ENCODE peak calls at places on chromosomes 12 and 14, in four cellular contexts. One of them, this sample, is unnamed.

GRCh38 chr14:74062809-74063150 is 21.5 kb downstream of the ALDH6A1 start:
- DNase-seq in left ventricle myocardium superior: no peak
- DNase-seq in AML-193: no peak
- DNase-seq in renal cortical epithelial cell: no peak
- DNase-seq in this sample: no peak

GRCh38 chr14:40413146-40413545 is 980.9 kb upstream of the FBXO33 start:
- DNase-seq in AML-193: no peak
- DNase-seq in renal cortical epithelial cell: no peak
- DNase-seq in left ventricle myocardium superior: no peak
- DNase-seq in this sample: no peak

GRCh38 chr12:75505706-75506312 is 5.6 kb downstream of the KRR1 start:
- DNase-seq in renal cortical epithelial cell: peak
- DNase-seq in AML-193: peak
- DNase-seq in left ventricle myocardium superior: no peak
- DNase-seq in this sample: peak

GRCh38 chr12:108640802-108641445 is 7.2 kb upstream of the SELPLG start:
- DNase-seq in left ventricle myocardium superior: peak
- DNase-seq in renal cortical epithelial cell: no peak
- DNase-seq in AML-193: no peak
- DNase-seq in this sample: no peak

GRCh38 chr12:45828402-45828801 is 98.9 kb downstream of the ARID2 start:
- DNase-seq in AML-193: no peak
- DNase-seq in left ventricle myocardium superior: no peak
- DNase-seq in renal cortical epithelial cell: no peak
- DNase-seq in this sample: peak

GRCh38 chr14:23513005-23513412 is 38.6 kb downstream of the ZFHX2 start:
- DNase-seq in AML-193: no peak
- DNase-seq in renal cortical epithelial cell: no peak
- DNase-seq in left ventricle myocardium superior: peak
- DNase-seq in this sample: no peak

GRCh38 chr12:87280893-87281292 is 748.3 kb downstream of the C12orf50 start:
- DNase-seq in AML-193: no peak
- DNase-seq in renal cortical epithelial cell: no peak
- DNase-seq in left ventricle myocardium superior: no peak
- DNase-seq in this sample: no peak

GRCh38 chr12:15777355-15778012 is 11.7 kb downstream of the EPS8 start:
- DNase-seq in AML-193: no peak
- DNase-seq in left ventricle myocardium superior: no peak
- DNase-seq in renal cortical epithelial cell: no peak
- DNase-seq in this sample: no peak

GRCh38 chr12:119781804-119782203 is 95.3 kb downstream of the CIT start:
- DNase-seq in left ventricle myocardium superior: no peak
- DNase-seq in AML-193: no peak
- DNase-seq in renal cortical epithelial cell: no peak
- DNase-seq in this sample: no peak

GRCh38 chr12:21884942-21885341 is 56.3 kb downstream of the ABCC9 start:
- DNase-seq in AML-193: no peak
- DNase-seq in left ventricle myocardium superior: no peak
- DNase-seq in renal cortical epithelial cell: no peak
- DNase-seq in this sample: no peak

GRCh38 chr12:77299910-77300772 is 234.8 kb upstream of the E2F7 start:
- DNase-seq in left ventricle myocardium superior: no peak
- DNase-seq in AML-193: no peak
- DNase-seq in renal cortical epithelial cell: peak
- DNase-seq in this sample: no peak

GRCh38 chr12:32025906-32026305 is 66.7 kb downstream of the RESF1 start:
- DNase-seq in AML-193: no peak
- DNase-seq in renal cortical epithelial cell: no peak
- DNase-seq in left ventricle myocardium superior: no peak
- DNase-seq in this sample: no peak

GRCh38 chr12:16454481-16454880 is 107.0 kb downstream of the MGST1 start:
- DNase-seq in AML-193: no peak
- DNase-seq in left ventricle myocardium superior: no peak
- DNase-seq in renal cortical epithelial cell: no peak
- DNase-seq in this sample: no peak

GRCh38 chr12:29253916-29254625 is 105.0 kb downstream of the FAR2 start:
- DNase-seq in renal cortical epithelial cell: no peak
- DNase-seq in left ventricle myocardium superior: no peak
- DNase-seq in AML-193: no peak
- DNase-seq in this sample: no peak

GRCh38 chr12:69388371-69388770 is 28.8 kb downstream of the YEATS4 start:
- DNase-seq in left ventricle myocardium superior: no peak
- DNase-seq in renal cortical epithelial cell: peak
- DNase-seq in AML-193: peak
- DNase-seq in this sample: peak

GRCh38 chr12:99680276-99680675 is 32.7 kb downstream of the GARIN6 start:
- DNase-seq in left ventricle myocardium superior: no peak
- DNase-seq in AML-193: no peak
- DNase-seq in renal cortical epithelial cell: no peak
- DNase-seq in this sample: no peak